ENCODE peak calls at places on chromosomes 6 and 20, in ten cellular contexts. One of them, this sample, is unnamed.

GRCh38 chr6:4820704-4821276 is 44.6 kb downstream of the CDYL start:
- DNase-seq in posterior cingulate gyrus: no peak
- DNase-seq in GM12865: peak; percentile 31
- DNase-seq in NCI-H69: no peak
- DNase-seq in NCI-H82: no peak
- DNase-seq in SK-N-DZ: no peak
- DNase-seq in dermis blood vessel endothelial cell: no peak
- DNase-seq in activated CD4-positive, CD25-positive, alpha-beta regulatory T cell: no peak
- DNase-seq in transverse colon: no peak
- DNase-seq in T1000: no peak
- DNase-seq in this sample: no peak

GRCh38 chr6:151948007-151948745 is 140.7 kb downstream of the ESR1 start:
- DNase-seq in posterior cingulate gyrus: no peak
- DNase-seq in GM12865: no peak
- DNase-seq in NCI-H69: no peak
- DNase-seq in NCI-H82: no peak
- DNase-seq in SK-N-DZ: no peak
- DNase-seq in dermis blood vessel endothelial cell: no peak
- DNase-seq in activated CD4-positive, CD25-positive, alpha-beta regulatory T cell: no peak
- DNase-seq in transverse colon: no peak
- DNase-seq in T1000: no peak
- DNase-seq in this sample: no peak

GRCh38 chr20:29689411-29690225 is 1567.8 kb upstream of the DEFB115 start:
- DNase-seq in posterior cingulate gyrus: peak; percentile 57
- DNase-seq in GM12865: no peak
- DNase-seq in NCI-H69: peak; percentile 11
- DNase-seq in NCI-H82: peak; percentile 90
- DNase-seq in SK-N-DZ: peak; percentile 87
- DNase-seq in dermis blood vessel endothelial cell: no peak
- DNase-seq in activated CD4-positive, CD25-positive, alpha-beta regulatory T cell: peak; percentile 24
- DNase-seq in transverse colon: no peak
- DNase-seq in T1000: peak; percentile 42
- DNase-seq in this sample: no peak

GRCh38 chr6:144953552-144954240 is 668.6 kb downstream of the UTRN start:
- DNase-seq in posterior cingulate gyrus: no peak
- DNase-seq in GM12865: no peak
- DNase-seq in NCI-H69: no peak
- DNase-seq in NCI-H82: no peak
- DNase-seq in SK-N-DZ: no peak
- DNase-seq in dermis blood vessel endothelial cell: peak; percentile 19
- DNase-seq in activated CD4-positive, CD25-positive, alpha-beta regulatory T cell: no peak
- DNase-seq in transverse colon: no peak
- DNase-seq in T1000: peak; percentile 12
- DNase-seq in this sample: no peak

GRCh38 chr20:53804920-53805894 is 211.6 kb upstream of the ZNF217 start:
- DNase-seq in posterior cingulate gyrus: no peak
- DNase-seq in GM12865: no peak
- DNase-seq in NCI-H69: no peak
- DNase-seq in NCI-H82: no peak
- DNase-seq in SK-N-DZ: no peak
- DNase-seq in dermis blood vessel endothelial cell: no peak
- DNase-seq in activated CD4-positive, CD25-positive, alpha-beta regulatory T cell: no peak
- DNase-seq in transverse colon: no peak
- DNase-seq in T1000: no peak
- DNase-seq in this sample: no peak

GRCh38 chr6:11251553-11252358 is 19.3 kb upstream of the NEDD9 start:
- DNase-seq in posterior cingulate gyrus: peak; percentile 74
- DNase-seq in GM12865: no peak
- DNase-seq in NCI-H69: no peak
- DNase-seq in NCI-H82: no peak
- DNase-seq in SK-N-DZ: no peak
- DNase-seq in dermis blood vessel endothelial cell: peak; percentile 92
- DNase-seq in activated CD4-positive, CD25-positive, alpha-beta regulatory T cell: no peak
- DNase-seq in transverse colon: peak; percentile 44
- DNase-seq in T1000: peak; percentile 28
- DNase-seq in this sample: peak; percentile 82

GRCh38 chr6:21386744-21387143 is 206.8 kb upstream of the SOX4 start:
- DNase-seq in posterior cingulate gyrus: no peak
- DNase-seq in GM12865: no peak
- DNase-seq in NCI-H69: no peak
- DNase-seq in NCI-H82: peak; percentile 69
- DNase-seq in SK-N-DZ: no peak
- DNase-seq in dermis blood vessel endothelial cell: no peak
- DNase-seq in activated CD4-positive, CD25-positive, alpha-beta regulatory T cell: no peak
- DNase-seq in transverse colon: no peak
- DNase-seq in T1000: no peak
- DNase-seq in this sample: no peak

GRCh38 chr6:37696841-37697735 is 595 bp downstream of the MDGA1 start:
- DNase-seq in posterior cingulate gyrus: no peak
- DNase-seq in GM12865: peak; percentile 38
- DNase-seq in NCI-H69: peak; percentile 74
- DNase-seq in NCI-H82: peak; percentile 55
- DNase-seq in SK-N-DZ: no peak
- DNase-seq in dermis blood vessel endothelial cell: peak; percentile 34
- DNase-seq in activated CD4-positive, CD25-positive, alpha-beta regulatory T cell: no peak
- DNase-seq in transverse colon: no peak
- DNase-seq in T1000: no peak
- DNase-seq in this sample: peak; percentile 59

GRCh38 chr6:111842891-111843290 is 30.4 kb downstream of the FYN start:
- DNase-seq in posterior cingulate gyrus: no peak
- DNase-seq in GM12865: no peak
- DNase-seq in NCI-H69: no peak
- DNase-seq in NCI-H82: no peak
- DNase-seq in SK-N-DZ: no peak
- DNase-seq in dermis blood vessel endothelial cell: no peak
- DNase-seq in activated CD4-positive, CD25-positive, alpha-beta regulatory T cell: no peak
- DNase-seq in transverse colon: no peak
- DNase-seq in T1000: no peak
- DNase-seq in this sample: no peak

GRCh38 chr6:169167581-169168301 is 85.9 kb downstream of the THBS2 start:
- DNase-seq in posterior cingulate gyrus: no peak
- DNase-seq in GM12865: no peak
- DNase-seq in NCI-H69: no peak
- DNase-seq in NCI-H82: no peak
- DNase-seq in SK-N-DZ: no peak
- DNase-seq in dermis blood vessel endothelial cell: no peak
- DNase-seq in activated CD4-positive, CD25-positive, alpha-beta regulatory T cell: no peak
- DNase-seq in transverse colon: no peak
- DNase-seq in T1000: peak; percentile 40
- DNase-seq in this sample: no peak

GRCh38 chr20:58090181-58090580 is 138.3 kb downstream of the ANKRD60 start:
- DNase-seq in posterior cingulate gyrus: no peak
- DNase-seq in GM12865: no peak
- DNase-seq in NCI-H69: no peak
- DNase-seq in NCI-H82: no peak
- DNase-seq in SK-N-DZ: no peak
- DNase-seq in dermis blood vessel endothelial cell: no peak
- DNase-seq in activated CD4-positive, CD25-positive, alpha-beta regulatory T cell: no peak
- DNase-seq in transverse colon: no peak
- DNase-seq in T1000: no peak
- DNase-seq in this sample: no peak

GRCh38 chr20:37288091-37288490 is 1.4 kb upstream of the MANBAL start:
- DNase-seq in posterior cingulate gyrus: no peak
- DNase-seq in GM12865: no peak
- DNase-seq in NCI-H69: no peak
- DNase-seq in NCI-H82: no peak
- DNase-seq in SK-N-DZ: no peak
- DNase-seq in dermis blood vessel endothelial cell: no peak
- DNase-seq in activated CD4-positive, CD25-positive, alpha-beta regulatory T cell: no peak
- DNase-seq in transverse colon: no peak
- DNase-seq in T1000: no peak
- DNase-seq in this sample: no peak

GRCh38 chr20:58634818-58635665 is 16.0 kb upstream of the STX16 start:
- DNase-seq in posterior cingulate gyrus: no peak
- DNase-seq in GM12865: no peak
- DNase-seq in NCI-H69: no peak
- DNase-seq in NCI-H82: no peak
- DNase-seq in SK-N-DZ: peak; percentile 83
- DNase-seq in dermis blood vessel endothelial cell: no peak
- DNase-seq in activated CD4-positive, CD25-positive, alpha-beta regulatory T cell: no peak
- DNase-seq in transverse colon: no peak
- DNase-seq in T1000: no peak
- DNase-seq in this sample: no peak

GRCh38 chr20:61901421-61902212 is 164.1 kb downstream of the TAF4 start:
- DNase-seq in posterior cingulate gyrus: peak; percentile 53
- DNase-seq in GM12865: no peak
- DNase-seq in NCI-H69: peak; percentile 15
- DNase-seq in NCI-H82: no peak
- DNase-seq in SK-N-DZ: no peak
- DNase-seq in dermis blood vessel endothelial cell: no peak
- DNase-seq in activated CD4-positive, CD25-positive, alpha-beta regulatory T cell: no peak
- DNase-seq in transverse colon: no peak
- DNase-seq in T1000: no peak
- DNase-seq in this sample: no peak

GRCh38 chr6:151170622-151171246 is 69.0 kb upstream of the AKAP12 start:
- DNase-seq in posterior cingulate gyrus: no peak
- DNase-seq in GM12865: no peak
- DNase-seq in NCI-H69: no peak
- DNase-seq in NCI-H82: no peak
- DNase-seq in SK-N-DZ: no peak
- DNase-seq in dermis blood vessel endothelial cell: no peak
- DNase-seq in activated CD4-positive, CD25-positive, alpha-beta regulatory T cell: no peak
- DNase-seq in transverse colon: no peak
- DNase-seq in T1000: no peak
- DNase-seq in this sample: no peak

GRCh38 chr20:25205277-25206062 is 10.0 kb downstream of the ENTPD6 start:
- DNase-seq in posterior cingulate gyrus: peak; percentile 40
- DNase-seq in GM12865: no peak
- DNase-seq in NCI-H69: no peak
- DNase-seq in NCI-H82: no peak
- DNase-seq in SK-N-DZ: no peak
- DNase-seq in dermis blood vessel endothelial cell: no peak
- DNase-seq in activated CD4-positive, CD25-positive, alpha-beta regulatory T cell: no peak
- DNase-seq in transverse colon: no peak
- DNase-seq in T1000: no peak
- DNase-seq in this sample: no peak

GRCh38 chr20:25014816-25015215 is 22.3 kb upstream of the APMAP start:
- DNase-seq in posterior cingulate gyrus: peak; percentile 37
- DNase-seq in GM12865: peak; percentile 12
- DNase-seq in NCI-H69: peak; percentile 14
- DNase-seq in NCI-H82: no peak
- DNase-seq in SK-N-DZ: no peak
- DNase-seq in dermis blood vessel endothelial cell: no peak
- DNase-seq in activated CD4-positive, CD25-positive, alpha-beta regulatory T cell: no peak
- DNase-seq in transverse colon: peak; percentile 37
- DNase-seq in T1000: no peak
- DNase-seq in this sample: peak; percentile 6

GRCh38 chr20:33407251-33407650 is 5.9 kb upstream of the CDK5RAP1 start:
- DNase-seq in posterior cingulate gyrus: no peak
- DNase-seq in GM12865: no peak
- DNase-seq in NCI-H69: no peak
- DNase-seq in NCI-H82: no peak
- DNase-seq in SK-N-DZ: no peak
- DNase-seq in dermis blood vessel endothelial cell: peak; percentile 27
- DNase-seq in activated CD4-positive, CD25-positive, alpha-beta regulatory T cell: no peak
- DNase-seq in transverse colon: no peak
- DNase-seq in T1000: no peak
- DNase-seq in this sample: no peak

GRCh38 chr20:41185013-41185757 is 47.8 kb downstream of the PLCG1 start:
- DNase-seq in posterior cingulate gyrus: peak; percentile 88
- DNase-seq in GM12865: no peak
- DNase-seq in NCI-H69: no peak
- DNase-seq in NCI-H82: no peak
- DNase-seq in SK-N-DZ: no peak
- DNase-seq in dermis blood vessel endothelial cell: no peak
- DNase-seq in activated CD4-positive, CD25-positive, alpha-beta regulatory T cell: no peak
- DNase-seq in transverse colon: no peak
- DNase-seq in T1000: no peak
- DNase-seq in this sample: peak; percentile 66

GRCh38 chr6:170206317-170206621 is 84.6 kb downstream of the DLL1 start:
- DNase-seq in posterior cingulate gyrus: no peak
- DNase-seq in GM12865: no peak
- DNase-seq in NCI-H69: no peak
- DNase-seq in NCI-H82: no peak
- DNase-seq in SK-N-DZ: no peak
- DNase-seq in dermis blood vessel endothelial cell: no peak
- DNase-seq in activated CD4-positive, CD25-positive, alpha-beta regulatory T cell: no peak
- DNase-seq in transverse colon: no peak
- DNase-seq in T1000: no peak
- DNase-seq in this sample: no peak

GRCh38 chr6:20433321-20433720 is 31.6 kb downstream of the E2F3 start:
- DNase-seq in posterior cingulate gyrus: no peak
- DNase-seq in GM12865: no peak
- DNase-seq in NCI-H69: peak; percentile 61
- DNase-seq in NCI-H82: no peak
- DNase-seq in SK-N-DZ: no peak
- DNase-seq in dermis blood vessel endothelial cell: no peak
- DNase-seq in activated CD4-positive, CD25-positive, alpha-beta regulatory T cell: no peak
- DNase-seq in transverse colon: no peak
- DNase-seq in T1000: no peak
- DNase-seq in this sample: no peak

GRCh38 chr6:163355471-163355991 is 59.0 kb upstream of the QKI start:
- DNase-seq in posterior cingulate gyrus: peak; percentile 79
- DNase-seq in GM12865: no peak
- DNase-seq in NCI-H69: no peak
- DNase-seq in NCI-H82: no peak
- DNase-seq in SK-N-DZ: no peak
- DNase-seq in dermis blood vessel endothelial cell: peak; percentile 88
- DNase-seq in activated CD4-positive, CD25-positive, alpha-beta regulatory T cell: no peak
- DNase-seq in transverse colon: no peak
- DNase-seq in T1000: peak; percentile 32
- DNase-seq in this sample: peak; percentile 62

GRCh38 chr20:10360878-10361277 is 73.1 kb downstream of the MKKS start:
- DNase-seq in posterior cingulate gyrus: no peak
- DNase-seq in GM12865: no peak
- DNase-seq in NCI-H69: no peak
- DNase-seq in NCI-H82: no peak
- DNase-seq in SK-N-DZ: no peak
- DNase-seq in dermis blood vessel endothelial cell: no peak
- DNase-seq in activated CD4-positive, CD25-positive, alpha-beta regulatory T cell: no peak
- DNase-seq in transverse colon: no peak
- DNase-seq in T1000: no peak
- DNase-seq in this sample: no peak

GRCh38 chr6:14518515-14519217 is 401.1 kb downstream of the CD83 start:
- DNase-seq in posterior cingulate gyrus: no peak
- DNase-seq in GM12865: no peak
- DNase-seq in NCI-H69: peak; percentile 16
- DNase-seq in NCI-H82: peak; percentile 85
- DNase-seq in SK-N-DZ: peak; percentile 75
- DNase-seq in dermis blood vessel endothelial cell: no peak
- DNase-seq in activated CD4-positive, CD25-positive, alpha-beta regulatory T cell: no peak
- DNase-seq in transverse colon: no peak
- DNase-seq in T1000: no peak
- DNase-seq in this sample: no peak

GRCh38 chr20:10553326-10553984 is 118.3 kb downstream of the SLX4IP start:
- DNase-seq in posterior cingulate gyrus: peak; percentile 80
- DNase-seq in GM12865: peak; percentile 71
- DNase-seq in NCI-H69: peak; percentile 79
- DNase-seq in NCI-H82: peak; percentile 76
- DNase-seq in SK-N-DZ: peak; percentile 65
- DNase-seq in dermis blood vessel endothelial cell: peak; percentile 87
- DNase-seq in activated CD4-positive, CD25-positive, alpha-beta regulatory T cell: peak; percentile 7
- DNase-seq in transverse colon: peak; percentile 74
- DNase-seq in T1000: peak; percentile 52
- DNase-seq in this sample: peak; percentile 69

GRCh38 chr20:45067558-45067957 is 33.4 kb downstream of the KCNS1 start:
- DNase-seq in posterior cingulate gyrus: no peak
- DNase-seq in GM12865: no peak
- DNase-seq in NCI-H69: no peak
- DNase-seq in NCI-H82: no peak
- DNase-seq in SK-N-DZ: no peak
- DNase-seq in dermis blood vessel endothelial cell: no peak
- DNase-seq in activated CD4-positive, CD25-positive, alpha-beta regulatory T cell: no peak
- DNase-seq in transverse colon: no peak
- DNase-seq in T1000: peak; percentile 21
- DNase-seq in this sample: no peak

GRCh38 chr6:166866839-166867637 is 89.3 kb downstream of the RNASET2 start:
- DNase-seq in posterior cingulate gyrus: peak; percentile 84
- DNase-seq in GM12865: no peak
- DNase-seq in NCI-H69: no peak
- DNase-seq in NCI-H82: no peak
- DNase-seq in SK-N-DZ: no peak
- DNase-seq in dermis blood vessel endothelial cell: no peak
- DNase-seq in activated CD4-positive, CD25-positive, alpha-beta regulatory T cell: no peak
- DNase-seq in transverse colon: no peak
- DNase-seq in T1000: no peak
- DNase-seq in this sample: no peak

GRCh38 chr20:34058831-34059230 is 53.2 kb downstream of the EIF2S2 start:
- DNase-seq in posterior cingulate gyrus: no peak
- DNase-seq in GM12865: peak; percentile 35
- DNase-seq in NCI-H69: peak; percentile 59
- DNase-seq in NCI-H82: peak; percentile 80
- DNase-seq in SK-N-DZ: no peak
- DNase-seq in dermis blood vessel endothelial cell: peak; percentile 55
- DNase-seq in activated CD4-positive, CD25-positive, alpha-beta regulatory T cell: no peak
- DNase-seq in transverse colon: no peak
- DNase-seq in T1000: no peak
- DNase-seq in this sample: no peak

This sample was measured in head of caudate nucleus.